ENCODE peak calls at places on chromosome 17, in ten cellular contexts. T is prostate gland, V is progenitor cell of endocrine pancreas, Q is glutamatergic neuron, B is A549, O is MCF 10A, E is hepatocyte, C is AG09319, X is foreskin fibroblast, N is SK-N-SH. L is an unnamed sample.

GRCh38 chr17:18257268-18257681 is 1.3 kb downstream of the FLII start:
- DNase-seq in T (peak), O (peak), N (no peak), B (no peak), V (no peak), C (no peak), E (peak), X (no peak), Q (no peak), L (no peak)

GRCh38 chr17:43667506-43668438 is 6.0 kb upstream of the MEOX1 start:
- DNase-seq in N (no peak), O (no peak), X (peak), E (peak), V (no peak), T (no peak), Q (no peak), B (no peak), C (no peak), L (no peak)

GRCh38 chr17:34275881-34276280 is 5.9 kb downstream of the CCL7 start:
- DNase-seq in Q (no peak), C (peak), N (no peak), B (peak), X (peak), E (peak), T (no peak), V (no peak), O (peak), L (peak)

GRCh38 chr17:56596741-56597494 is 3.4 kb downstream of the NOG start:
- DNase-seq in X (no peak), E (no peak), V (no peak), C (no peak), B (no peak), N (peak), O (no peak), Q (peak), T (no peak), L (no peak)

GRCh38 chr17:79057727-79058400 is 16.8 kb upstream of the ENGASE start:
- DNase-seq in X (no peak), B (no peak), T (no peak), N (no peak), Q (no peak), O (no peak), E (no peak), C (no peak), V (no peak), L (no peak)

GRCh38 chr17:7654832-7655540 is 4.3 kb downstream of the ATP1B2 start:
- DNase-seq in Q (no peak), X (no peak), O (no peak), E (no peak), B (no peak), T (no peak), C (no peak), N (no peak), V (no peak), L (no peak)

GRCh38 chr17:79664925-79665738 is 54.3 kb upstream of the RBFOX3 start:
- DNase-seq in V (peak), E (peak), X (peak), O (peak), C (no peak), N (peak), T (peak), Q (peak), B (no peak), L (no peak)

GRCh38 chr17:17116406-17116805 is 74.1 kb downstream of the MPRIP start:
- DNase-seq in V (no peak), Q (no peak), B (no peak), N (no peak), O (no peak), E (no peak), T (no peak), C (no peak), X (no peak), L (no peak)

GRCh38 chr17:50825188-50825587 is 10.2 kb upstream of the WFIKKN2 start:
- DNase-seq in Q (no peak), V (no peak), E (no peak), B (no peak), T (no peak), X (no peak), O (no peak), C (no peak), N (no peak), L (no peak)

GRCh38 chr17:1222321-1222720 is 42.5 kb upstream of the ABR start:
- DNase-seq in X (no peak), C (no peak), T (no peak), N (no peak), E (no peak), O (no peak), B (no peak), V (no peak), Q (no peak), L (no peak)

GRCh38 chr17:4594406-4595349 is 10.3 kb downstream of the SMTNL2 start:
- DNase-seq in E (no peak), X (no peak), T (no peak), C (no peak), B (no peak), Q (peak), V (peak), N (peak), O (no peak), L (no peak)
- TF ChIP-seq CTCF in E (peak), X (no peak), T (peak), C (no peak), B (no peak), Q (no peak), V (peak), N (no peak), O (no peak), L (peak)

GRCh38 chr17:66354472-66354871 is 52.1 kb downstream of the PRKCA start:
- DNase-seq in V (no peak), C (no peak), Q (no peak), O (no peak), T (no peak), E (no peak), N (no peak), B (no peak), X (no peak), L (no peak)

GRCh38 chr17:66354981-66355380 is 52.6 kb downstream of the PRKCA start:
- DNase-seq in C (peak), E (no peak), V (no peak), Q (no peak), T (no peak), O (peak), X (peak), B (no peak), N (no peak), L (no peak)

GRCh38 chr17:66351701-66352100 is 49.3 kb downstream of the PRKCA start:
- DNase-seq in N (no peak), O (no peak), C (no peak), X (no peak), E (no peak), T (no peak), V (no peak), B (no peak), Q (no peak), L (no peak)

GRCh38 chr17:66355510-66355909 is 53.1 kb downstream of the PRKCA start:
- DNase-seq in X (no peak), N (no peak), Q (no peak), V (no peak), C (no peak), O (no peak), B (no peak), E (no peak), T (no peak), L (no peak)

DNA sequence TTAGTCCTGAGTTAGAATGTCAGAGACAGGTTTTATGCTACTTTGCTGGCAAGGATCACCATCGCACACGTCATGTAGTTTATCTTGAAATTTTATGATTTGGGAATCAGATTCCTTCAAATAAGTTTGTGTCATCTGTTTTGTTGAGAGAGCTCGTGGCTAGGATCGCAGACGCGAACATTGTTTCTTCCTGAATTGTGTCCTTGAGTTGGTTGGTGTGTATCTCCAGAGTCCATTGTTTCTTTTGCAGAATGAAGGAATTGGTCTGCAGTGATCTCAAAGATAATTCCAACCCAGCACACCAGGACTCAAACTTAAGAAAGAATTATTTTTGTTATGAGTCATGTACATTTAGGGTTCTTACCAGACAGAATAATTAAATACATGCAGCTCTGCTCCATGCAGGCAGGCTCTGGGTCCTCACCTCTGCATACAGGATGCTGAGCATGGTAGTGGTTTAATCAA is 51.6 kb downstream of the PRKCA start:
- DNase-seq in E (no peak), X (peak), C (peak), T (no peak), O (peak), Q (no peak), V (no peak), B (no peak), N (no peak), L (no peak)
- TF ChIP-seq CTCF in E (no peak), X (no peak), C (no peak), T (no peak), O (no peak), Q (no peak), V (no peak), B (no peak), N (no peak), L (no peak)

DNA sequence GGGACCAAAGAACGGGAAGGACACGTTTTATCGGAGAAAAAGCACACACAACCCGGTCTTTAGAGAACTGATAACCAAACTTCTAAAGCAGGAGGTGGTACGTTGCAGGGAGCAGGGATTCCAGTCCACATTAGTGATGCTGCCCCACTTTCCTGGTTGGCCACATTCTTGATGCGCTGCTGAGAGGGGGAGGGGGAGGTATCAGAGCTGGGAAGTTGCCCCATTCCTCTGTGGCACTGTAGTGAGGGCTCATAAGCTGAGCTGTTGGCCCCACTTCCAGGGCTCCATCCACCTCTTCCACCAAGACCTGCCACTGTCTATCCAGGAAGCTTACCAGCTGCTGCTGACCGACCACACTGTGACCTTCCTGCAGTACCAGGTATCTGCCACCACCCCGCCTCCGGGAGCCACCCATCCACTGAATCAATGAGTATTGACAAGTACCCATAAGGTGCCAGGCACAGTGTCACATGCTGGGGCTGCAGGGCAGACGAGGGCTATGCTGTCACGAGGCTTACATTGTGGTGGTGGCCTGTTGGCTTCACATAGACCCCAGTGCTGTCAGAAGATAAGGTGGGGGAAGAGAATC is 1.0 kb downstream of the TSEN54 start:
- DNase-seq in T (no peak), O (no peak), V (no peak), C (no peak), Q (no peak), B (no peak), X (no peak), E (no peak), N (peak), L (no peak)
- TF ChIP-seq CTCF in T (no peak), O (no peak), V (peak), C (no peak), Q (no peak), B (no peak), X (no peak), E (no peak), N (no peak), L (no peak)

DNA sequence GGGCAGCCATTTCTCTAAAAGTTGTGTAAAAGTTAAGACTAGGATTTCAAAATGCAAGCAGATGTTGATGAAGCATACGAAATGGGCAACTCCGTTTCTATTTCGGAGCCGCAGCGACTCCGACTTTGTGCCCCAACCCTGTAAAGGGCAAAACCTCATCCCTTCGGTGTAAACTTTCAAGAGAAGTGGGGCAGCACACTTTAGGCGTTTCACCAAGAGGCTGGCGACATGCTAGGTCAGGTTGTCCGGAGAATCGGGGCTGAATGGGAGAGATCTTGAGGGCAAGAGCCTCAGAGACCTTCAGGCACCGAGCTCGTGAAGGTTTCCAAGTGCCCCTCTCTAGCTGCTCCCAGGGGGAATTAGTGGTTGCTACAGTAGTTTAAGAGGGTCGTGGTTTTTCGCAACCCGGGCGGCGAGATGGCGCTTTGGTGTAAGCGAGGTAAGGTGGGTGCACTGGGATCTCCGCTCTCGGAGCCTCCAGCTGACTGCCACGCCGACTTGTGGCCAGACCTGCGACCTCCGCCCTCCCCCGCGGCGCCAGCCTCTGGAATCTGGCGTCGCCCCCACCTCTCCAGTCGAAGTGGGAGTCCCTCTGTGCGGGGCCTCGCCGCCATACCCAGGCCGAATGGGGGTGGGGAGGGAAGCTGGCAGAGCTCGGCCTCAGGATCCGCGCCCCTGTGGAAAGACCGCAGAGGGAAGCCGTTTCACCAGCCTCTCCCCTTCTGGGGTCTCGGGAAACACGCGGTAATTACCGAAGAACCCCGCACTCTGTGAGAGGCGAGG is 979 bp upstream of the HEXIM2 start:
- DNase-seq in O (peak), E (peak), X (peak), T (peak), B (peak), V (peak), C (no peak), Q (peak), N (peak), L (no peak)
- TF ChIP-seq CTCF in O (no peak), E (peak), X (peak), T (peak), B (peak), V (peak), C (peak), Q (no peak), N (peak), L (no peak)

L was measured in HFF-Myc.